ENCODE peak calls at places on chromosomes 4 and X, in five cellular contexts. G is endodermal cell, T is spleen, L is small intestine, Q is OCI-LY7. O is an unnamed sample.

GRCh38 chr4:2830632-2831610 is 12.7 kb upstream of the ADD1 start:
- DNase-seq in L (no peak), Q (no peak), G (peak; percentile 35), T (peak; percentile 70), O (no peak)

GRCh38 chrX:46407036-46407752 is 138.0 kb downstream of the ZNF674 start:
- DNase-seq in L (no peak), Q (no peak), T (no peak), G (no peak), O (no peak)

GRCh38 chr4:48831532-48832015 is 686 bp downstream of the OCIAD1 start:
- DNase-seq in G (no peak), L (peak; percentile 8), Q (peak; percentile 58), T (no peak), O (no peak)

GRCh38 chr4:56908206-56909082 is 744 bp downstream of the REST start:
- DNase-seq in L (peak; percentile 60), G (peak; percentile 93), Q (peak; percentile 83), T (peak; percentile 95), O (peak; percentile 70)

GRCh38 chr4:87840149-87840548 is 7.4 kb downstream of the MEPE start:
- DNase-seq in L (no peak), T (no peak), G (no peak), Q (no peak), O (no peak)

GRCh38 chrX:42695800-42696358 is 82.1 kb downstream of the PPP1R2C start:
- DNase-seq in G (no peak), T (no peak), Q (no peak), L (no peak), O (no peak)

GRCh38 chr4:6410078-6410477 is 62.3 kb downstream of the PPP2R2C start:
- DNase-seq in G (no peak), L (no peak), T (peak; percentile 54), Q (no peak), O (no peak)

GRCh38 chrX:70480660-70481018 is 36.0 kb downstream of the DLG3 start:
- DNase-seq in G (no peak), L (no peak), T (no peak), Q (no peak), O (no peak)

GRCh38 chr4:108311313-108311712 is 142.6 kb upstream of the LEF1 start:
- DNase-seq in T (no peak), Q (no peak), L (no peak), G (no peak), O (no peak)

GRCh38 chr4:6349896-6350295 is 80.2 kb downstream of the WFS1 start:
- DNase-seq in T (no peak), Q (no peak), G (no peak), L (no peak), O (no peak)

GRCh38 chr4:186900232-186900900 is 176.7 kb upstream of the FAT1 start:
- DNase-seq in G (no peak), Q (no peak), T (no peak), L (peak; percentile 35), O (peak; percentile 70)

GRCh38 chrX:44872319-44872816 is 620 bp upstream of the KDM6A start:
- DNase-seq in L (peak; percentile 49), Q (no peak), T (peak; percentile 94), G (no peak), O (no peak)

GRCh38 chr4:173235050-173235449 is 66.4 kb downstream of the GALNT7 start:
- DNase-seq in T (no peak), L (peak; percentile 16), G (no peak), Q (no peak), O (no peak)

GRCh38 chr4:71487324-71487677 is 148.5 kb downstream of the SLC4A4 start:
- DNase-seq in L (no peak), G (no peak), T (no peak), Q (no peak), O (no peak)

GRCh38 chr4:19438228-19438627 is 813.5 kb upstream of the SLIT2 start:
- DNase-seq in G (no peak), T (no peak), L (no peak), Q (no peak), O (peak; percentile 43)

GRCh38 chr4:151169223-151169622 is 69.8 kb downstream of the RPS3A start:
- DNase-seq in Q (no peak), T (no peak), L (peak; percentile 5), G (no peak), O (no peak)

GRCh38 chr4:38673109-38673978 is 9.3 kb downstream of the KLF3 start:
- DNase-seq in L (peak; percentile 98), G (peak; percentile 55), T (no peak), Q (no peak), O (no peak)

GRCh38 chr4:138841341-138841740 is 174.2 kb upstream of the NOCT start:
- DNase-seq in Q (no peak), T (no peak), L (no peak), G (no peak), O (no peak)

GRCh38 chr4:83582289-83582756 is 46.4 kb downstream of the GPAT3 start:
- DNase-seq in L (peak; percentile 88), Q (peak; percentile 58), T (no peak), G (peak; percentile 50), O (no peak)

GRCh38 chr4:182835006-182835740 is 82.0 kb downstream of the DCTD start:
- DNase-seq in Q (no peak), L (no peak), T (no peak), G (peak; percentile 72), O (no peak)

GRCh38 chr4:6926081-6926480 is 16.5 kb downstream of the TBC1D14 start:
- DNase-seq in Q (no peak), L (no peak), G (no peak), T (no peak), O (no peak)

GRCh38 chr4:167930171-167930570 is 162.2 kb upstream of the ANXA10 start:
- DNase-seq in T (no peak), L (no peak), Q (no peak), G (peak; percentile 69), O (no peak)

GRCh38 chr4:681736-682451 is 7.1 kb downstream of the SLC49A3 start:
- DNase-seq in L (peak; percentile 76), T (peak; percentile 84), G (peak; percentile 75), Q (no peak), O (no peak)

DNA sequence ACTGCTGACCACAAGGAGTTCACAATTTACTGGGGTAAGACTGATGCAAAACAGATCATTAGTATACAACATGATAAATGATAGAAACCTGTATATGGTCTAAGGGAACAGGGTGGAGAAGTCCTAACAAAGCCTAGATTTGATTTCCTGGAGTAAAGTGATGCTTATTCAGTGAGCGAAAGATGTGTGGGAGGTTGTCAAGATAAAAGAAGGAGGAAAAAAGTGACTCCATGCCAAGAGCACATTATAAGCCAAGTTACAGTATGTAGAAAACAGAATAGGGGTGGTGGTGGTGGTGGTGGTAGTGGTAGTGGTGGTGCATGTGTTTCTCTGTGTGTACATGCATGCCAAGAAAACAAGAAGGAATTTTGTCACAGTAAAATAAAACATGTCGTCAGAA is 325.2 kb downstream of the MAPK10 start:
- DNase-seq in L (no peak), Q (no peak), T (no peak), G (no peak), O (no peak)
- H3K27ac ChIP-seq in L (no peak overlapping the region), Q (no peak overlapping the region), T (no peak overlapping the region), G (no peak overlapping the region), O (no peak overlapping the region)

DNA sequence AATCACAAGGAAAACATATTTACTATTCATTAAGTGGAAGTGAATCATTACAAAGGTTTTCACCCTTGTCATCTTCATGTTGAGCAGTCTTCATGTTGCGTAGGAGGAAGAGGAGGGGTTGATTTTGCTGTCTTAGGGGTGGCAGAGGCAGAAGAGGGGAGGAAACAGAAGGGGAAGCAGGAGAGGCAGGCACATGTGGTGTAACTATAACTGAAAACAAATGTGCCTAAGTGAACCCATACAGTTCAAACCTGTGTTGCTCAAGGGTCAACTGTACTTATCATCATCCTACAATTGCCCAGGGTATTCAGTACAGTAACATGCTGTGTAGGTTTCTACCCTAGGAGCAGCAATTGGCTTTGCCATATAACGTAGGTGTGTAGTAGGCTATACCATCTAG is 47.2 kb downstream of the SYNPO2 start:
- DNase-seq in L (no peak), G (no peak), Q (no peak), T (no peak), O (no peak)
- H3K4me1 ChIP-seq in L (no peaks in the 10 kb centered on the region), G (no peaks in the 10 kb centered on the region), Q (no peaks in the 10 kb centered on the region), T (no peaks in the 10 kb centered on the region), O (no peaks in the 10 kb centered on the region)

DNA sequence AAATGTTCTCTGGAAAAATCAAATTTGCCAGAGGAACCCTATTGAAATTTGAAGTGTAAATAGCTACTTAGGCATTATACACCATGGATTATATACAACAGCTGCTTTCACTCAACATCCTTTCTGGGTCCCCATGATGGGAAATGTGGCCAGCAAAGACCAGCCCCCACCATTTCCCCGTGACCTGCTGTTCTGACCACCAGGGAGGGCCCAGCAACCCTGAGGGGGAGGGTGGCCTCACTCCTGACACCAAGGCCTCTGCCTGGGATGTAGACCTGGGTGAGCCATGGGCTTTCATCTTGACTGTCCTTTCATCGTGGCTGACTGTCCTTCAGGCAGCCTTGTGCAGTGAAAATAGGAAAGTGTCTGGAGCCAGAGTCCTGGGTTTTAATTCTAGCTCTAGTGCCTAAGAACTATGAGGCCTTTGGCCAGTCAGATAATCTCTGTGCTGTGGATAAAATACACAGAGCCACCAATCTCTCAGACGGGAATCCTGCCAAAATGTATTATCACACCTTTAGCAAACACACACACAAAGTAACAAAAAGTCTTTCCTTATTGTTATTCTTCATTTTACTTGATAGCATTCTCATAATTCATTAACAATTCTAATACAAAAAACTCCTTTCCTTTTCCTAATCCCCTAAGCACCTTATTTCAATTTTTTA is 45.1 kb downstream of the NR3C2 start:
- DNase-seq in L (peak; percentile 72), G (no peak), Q (no peak), T (no peak), O (no peak)
- H3K4me3 ChIP-seq in L (no peak overlapping the region), G (no peak overlapping the region), Q (no peak overlapping the region), T (no peak overlapping the region), O (no peak overlapping the region)

GRCh38 chr4:53306729-53307128 is 59.1 kb downstream of the SCFD2 start:
- DNase-seq in G (no peak), L (no peak), Q (no peak), T (no peak), O (no peak)

GRCh38 chr4:53309321-53310020 is 56.4 kb downstream of the SCFD2 start:
- DNase-seq in G (no peak), Q (no peak), T (no peak), L (no peak), O (no peak)

GRCh38 chr4:53307819-53308773 is 57.8 kb downstream of the SCFD2 start:
- DNase-seq in G (no peak), T (no peak), Q (no peak), L (no peak), O (no peak)

GRCh38 chr4:53307210-53307609 is 58.7 kb downstream of the SCFD2 start:
- DNase-seq in T (no peak), L (no peak), G (no peak), Q (no peak), O (no peak)
- H3K27ac ChIP-seq in T (no peak overlapping the region), L (no peak overlapping the region), G (no peak overlapping the region), Q (no peak overlapping the region), O (no peak overlapping the region)

O was measured in SJSA1.